ENCODE peak calls at places on chromosome 21, in six cellular contexts. B, N, J, Z, S and W are unnamed samples.

GRCh38 chr21:37683396-37684114 is 232.7 kb downstream of the KCNJ6 start:
- DNase-seq in B (no peak), N (no peak), J (no peak), Z (no peak), S (no peak), W (no peak)

GRCh38 chr21:41947596-41948403 is 6.0 kb downstream of the C2CD2 start:
- DNase-seq in B (peak; percentile 43), N (no peak), J (no peak), Z (no peak), S (no peak), W (no peak)

GRCh38 chr21:43020177-43020576 is 45.8 kb downstream of the PKNOX1 start:
- DNase-seq in B (no peak), N (no peak), J (no peak), Z (no peak), S (no peak), W (no peak)

GRCh38 chr21:36452281-36452680 is 27.6 kb downstream of the CLDN14 start:
- DNase-seq in B (no peak), N (no peak), J (no peak), Z (no peak), S (no peak), W (no peak)

GRCh38 chr21:36613064-36613463 is 85.9 kb upstream of the SIM2 start:
- DNase-seq in B (peak; percentile 79), N (no peak), J (no peak), Z (no peak), S (no peak), W (peak; percentile 49)

GRCh38 chr21:28150021-28150420 is 842.7 kb downstream of the LTN1 start:
- DNase-seq in B (no peak), N (no peak), J (no peak), Z (no peak), S (no peak), W (no peak)

GRCh38 chr21:29187939-29188338 is 57.5 kb downstream of the MAP3K7CL start:
- DNase-seq in B (peak; percentile 96), N (no peak), J (no peak), Z (no peak), S (peak; percentile 65), W (peak; percentile 66)

GRCh38 chr21:21714396-21714795 is 716.2 kb downstream of the NCAM2 start:
- DNase-seq in B (peak; percentile 82), N (no peak), J (no peak), Z (no peak), S (no peak), W (no peak)

GRCh38 chr21:41210405-41211040 is 42.6 kb downstream of the BACE2 start:
- DNase-seq in B (peak; percentile 16), N (no peak), J (no peak), Z (no peak), S (no peak), W (no peak)

GRCh38 chr21:15775981-15776380 is 46.2 kb downstream of the USP25 start:
- DNase-seq in B (peak; percentile 89), N (no peak), J (no peak), Z (no peak), S (no peak), W (no peak)

GRCh38 chr21:36696640-36697472 is 2.1 kb upstream of the SIM2 start:
- DNase-seq in B (peak; percentile 6), N (peak; percentile 43), J (no peak), Z (no peak), S (no peak), W (no peak)

GRCh38 chr21:36564647-36565046 is 84.7 kb upstream of the CLDN14 start:
- DNase-seq in B (no peak), N (no peak), J (no peak), Z (no peak), S (no peak), W (no peak)

GRCh38 chr21:41008351-41008750 is 159.6 kb upstream of the BACE2 start:
- DNase-seq in B (no peak), N (no peak), J (no peak), Z (no peak), S (no peak), W (no peak)

GRCh38 chr21:42242611-42243010 is 23.7 kb downstream of the ABCG1 start:
- DNase-seq in B (no peak), N (no peak), J (no peak), Z (no peak), S (no peak), W (no peak)

GRCh38 chr21:32819702-32820101 is 48.1 kb upstream of the PAXBP1 start:
- DNase-seq in B (peak; percentile 87), N (no peak), J (no peak), Z (no peak), S (no peak), W (no peak)

GRCh38 chr21:42301371-42302291 is 13.6 kb downstream of the TFF3 start:
- DNase-seq in B (no peak), N (no peak), J (no peak), Z (no peak), S (no peak), W (no peak)

GRCh38 chr21:42988234-42988965 is 14.0 kb downstream of the PKNOX1 start:
- DNase-seq in B (peak; percentile 82), N (no peak), J (no peak), Z (no peak), S (no peak), W (no peak)

GRCh38 chr21:38646213-38646837 is 148.0 kb upstream of the ERG start:
- DNase-seq in B (peak; percentile 66), N (no peak), J (no peak), Z (no peak), S (no peak), W (no peak)

GRCh38 chr21:41744028-41744940 is 22.6 kb downstream of the RIPK4 start:
- DNase-seq in B (no peak), N (no peak), J (no peak), Z (no peak), S (no peak), W (no peak)

GRCh38 chr21:15441060-15441493 is 288.7 kb upstream of the USP25 start:
- DNase-seq in B (no peak), N (no peak), J (no peak), Z (no peak), S (no peak), W (peak; percentile 99)

GRCh38 chr21:45378258-45378966 is 26.6 kb upstream of the COL18A1 start:
- DNase-seq in B (peak; percentile 57), N (no peak), J (no peak), Z (no peak), S (peak; percentile 43), W (no peak)
- TF ChIP-seq SMC3 in B (no peak), N (no peak), J (no peak), Z (no peak), S (no peak), W (no peak)

DNA sequence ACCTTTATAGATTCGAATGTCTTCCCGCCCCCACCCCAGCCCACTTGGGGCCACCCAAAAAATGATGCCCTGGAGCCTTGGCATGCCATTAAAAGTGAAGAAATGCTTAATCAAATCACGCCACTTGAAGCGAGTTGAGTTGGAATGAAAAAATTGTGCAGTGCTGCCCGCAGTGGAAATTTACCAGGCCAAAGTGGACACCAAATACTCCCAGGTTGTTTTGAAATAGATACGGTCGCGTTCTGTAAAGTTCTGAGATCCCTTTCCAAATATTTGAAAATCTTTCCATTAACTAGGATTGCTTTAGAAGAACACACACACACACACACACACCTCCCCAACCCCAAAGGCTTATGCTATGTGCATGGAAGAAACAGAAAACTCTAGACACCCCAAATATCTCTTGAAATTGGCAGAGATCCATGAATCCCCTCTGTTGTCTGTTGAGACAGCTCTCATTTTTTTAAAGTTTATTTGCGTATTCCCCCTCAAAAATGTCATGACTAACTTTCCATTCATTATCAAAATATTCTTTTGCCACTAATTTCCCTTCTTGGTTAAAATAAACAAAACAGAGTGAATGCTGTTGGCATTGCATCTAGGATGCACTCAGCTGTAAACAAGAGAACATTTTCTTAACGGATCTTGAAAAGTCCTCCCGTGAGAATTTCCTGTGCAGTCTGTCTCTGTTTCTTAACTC is 142.3 kb upstream of the KCNE2 start:
- DNase-seq in B (no peak), N (no peak), J (no peak), Z (no peak), S (no peak), W (peak; percentile 49)
- TF ChIP-seq SMC3 in B (no peak), N (no peak), J (no peak), Z (no peak), S (no peak), W (no peak)

GRCh38 chr21:26846036-26846931 is 1.1 kb upstream of the ADAMTS1 start:
- DNase-seq in B (peak; percentile 82), N (peak; percentile 76), J (no peak), Z (no peak), S (peak; percentile 31), W (no peak)
- TF ChIP-seq SMC3 in B (no peak), N (no peak), J (no peak), Z (no peak), S (no peak), W (no peak)

GRCh38 chr21:34546556-34546955 is 34.5 kb upstream of the KCNE1 start:
- DNase-seq in B (no peak), N (no peak), J (no peak), Z (no peak), S (no peak), W (no peak)

GRCh38 chr21:34548782-34549376 is 36.9 kb upstream of the KCNE1 start:
- DNase-seq in B (no peak), N (no peak), J (no peak), Z (no peak), S (no peak), W (no peak)

GRCh38 chr21:34543017-34543416 is 31.0 kb upstream of the KCNE1 start:
- DNase-seq in B (no peak), N (no peak), J (no peak), Z (no peak), S (no peak), W (no peak)

GRCh38 chr21:34544032-34544496 is 32.1 kb upstream of the KCNE1 start:
- DNase-seq in B (peak; percentile 75), N (peak; percentile 72), J (peak; percentile 89), Z (no peak), S (peak; percentile 74), W (peak; percentile 88)

DNA sequence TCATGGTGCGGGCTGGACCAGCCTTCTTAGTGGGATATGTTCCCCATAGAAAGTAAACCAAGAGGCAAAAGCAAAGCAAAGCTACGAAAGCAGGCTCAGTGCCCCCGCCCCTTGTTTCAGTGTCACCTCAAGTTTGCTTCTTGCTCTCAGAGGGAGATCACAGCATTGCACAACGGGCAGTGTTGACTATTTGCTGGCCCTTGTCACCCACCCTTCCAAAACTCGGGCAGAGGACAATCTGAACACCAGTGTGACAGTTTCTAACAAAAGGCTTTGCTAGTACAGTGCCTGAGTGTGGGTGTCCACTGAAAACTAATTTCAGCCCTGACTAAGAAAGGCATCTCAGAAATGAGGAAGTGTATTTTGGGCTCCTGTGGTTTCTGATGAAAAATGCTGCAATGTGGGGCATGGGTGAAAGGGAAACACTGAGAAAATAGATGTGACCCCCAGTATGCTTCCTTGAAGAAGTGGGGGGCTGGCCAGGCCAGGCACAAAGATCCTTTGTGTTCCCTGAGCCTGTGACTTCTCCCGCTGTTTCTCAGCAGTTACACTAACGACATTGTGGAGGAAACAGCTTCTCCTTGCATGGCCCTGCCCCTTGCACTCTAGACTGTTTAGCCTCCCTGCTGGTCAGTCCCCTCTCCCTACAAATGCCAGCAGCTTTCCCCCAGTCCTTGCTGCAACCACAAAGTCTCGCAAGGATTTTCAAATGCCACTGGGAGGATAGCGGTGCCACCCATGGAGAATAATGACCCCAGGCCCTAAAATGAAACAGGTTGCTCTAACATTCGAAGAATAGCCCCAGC is 33.3 kb upstream of the KCNE1 start:
- DNase-seq in B (peak; percentile 73), N (no peak), J (no peak), Z (peak; percentile 86), S (peak; percentile 31), W (peak; percentile 62)
- TF ChIP-seq SMC3 in B (no peak), N (no peak), J (no peak), Z (peak; percentile 1), S (no peak), W (no peak)